ENCODE peak calls at places on chromosome 15, in ten cellular contexts. G is progenitor cell of endocrine pancreas, W is T1000, H is DMS153, Q is Caco-2, S is RPMI8226, A is hippocampal formation, I is SK-MEL-5, V is astrocyte of the hippocampus, Z is NCI-H2107. U is an unnamed sample.

GRCh38 chr15:67820992-67821783 is 4.1 kb upstream of the SKOR1 start:
- DNase-seq in V (peak), G (peak), S (peak), A (no peak), Q (peak), I (no peak), W (peak), H (no peak), Z (no peak), U (peak)

GRCh38 chr15:26720546-26720945 is 52.3 kb downstream of the GABRB3 start:
- DNase-seq in Q (no peak), H (no peak), V (peak), G (no peak), W (no peak), S (no peak), Z (no peak), A (no peak), I (no peak), U (no peak)

GRCh38 chr15:62462721-62463120 is 297.6 kb upstream of the C2CD4B start:
- DNase-seq in I (no peak), S (no peak), Z (no peak), G (no peak), W (no peak), Q (no peak), V (no peak), A (no peak), H (no peak), U (no peak)

GRCh38 chr15:99113547-99114271 is 8.8 kb downstream of the SYNM start:
- DNase-seq in G (no peak), S (no peak), W (no peak), V (no peak), Q (no peak), I (no peak), A (no peak), H (no peak), Z (no peak), U (peak)

GRCh38 chr15:52496776-52497470 is 31.8 kb downstream of the MYO5A start:
- DNase-seq in I (no peak), A (no peak), W (peak), V (peak), H (no peak), Q (no peak), Z (no peak), S (peak), G (no peak), U (no peak)

GRCh38 chr15:50134524-50135024 is 15.5 kb upstream of the ATP8B4 start:
- DNase-seq in G (no peak), Z (no peak), I (peak), W (no peak), A (peak), V (peak), Q (no peak), H (no peak), S (no peak), U (no peak)

GRCh38 chr15:60003243-60004018 is 680 bp upstream of the FOXB1 start:
- DNase-seq in Z (no peak), I (no peak), A (no peak), S (no peak), Q (no peak), G (no peak), H (no peak), W (no peak), V (no peak), U (no peak)

GRCh38 chr15:92166751-92167412 is 226.8 kb upstream of the ST8SIA2 start:
- DNase-seq in G (no peak), H (no peak), W (no peak), V (no peak), S (no peak), I (no peak), Q (no peak), A (no peak), Z (no peak), U (no peak)

GRCh38 chr15:55897560-55898336 is 95.7 kb downstream of the NEDD4 start:
- DNase-seq in A (peak), I (peak), Z (no peak), V (peak), G (peak), W (peak), S (peak), H (no peak), Q (peak), U (peak)

GRCh38 chr15:82613764-82614163 is 33.4 kb downstream of the CPEB1 start:
- DNase-seq in W (no peak), G (no peak), H (no peak), Q (no peak), I (no peak), V (no peak), S (no peak), A (no peak), Z (no peak), U (no peak)

GRCh38 chr15:50764331-50765201 is 940 bp downstream of the SPPL2A start:
- DNase-seq in W (no peak), S (peak), I (no peak), Q (no peak), G (no peak), A (peak), V (peak), Z (no peak), H (no peak), U (no peak)

GRCh38 chr15:70045045-70045444 is 52.7 kb downstream of the TLE3 start:
- DNase-seq in I (no peak), Q (peak), S (no peak), H (no peak), W (peak), Z (no peak), G (no peak), A (no peak), V (no peak), U (no peak)

GRCh38 chr15:63296195-63296594 is 18.8 kb downstream of the APH1B start:
- DNase-seq in Q (no peak), H (peak), Z (no peak), I (no peak), A (no peak), G (no peak), S (no peak), W (no peak), V (no peak), U (no peak)

GRCh38 chr15:37078000-37078399 is 22.3 kb downstream of the MEIS2 start:
- DNase-seq in W (no peak), G (no peak), A (no peak), I (no peak), Z (no peak), V (peak), H (no peak), S (no peak), Q (no peak), U (no peak)

GRCh38 chr15:65981837-65982696 is 112.8 kb downstream of the RAB11A start:
- DNase-seq in I (no peak), G (peak), Q (peak), A (no peak), S (peak), Z (no peak), V (peak), H (peak), W (no peak), U (peak)

GRCh38 chr15:28084547-28084946 is 14.6 kb downstream of the OCA2 start:
- DNase-seq in A (no peak), Z (no peak), S (no peak), V (peak), H (no peak), W (no peak), Q (no peak), I (no peak), G (no peak), U (no peak)

GRCh38 chr15:66738116-66738515 is 36.1 kb downstream of the SMAD6 start:
- DNase-seq in A (no peak), S (no peak), G (no peak), W (no peak), Q (no peak), I (no peak), H (no peak), V (no peak), Z (no peak), U (no peak)

GRCh38 chr15:52124270-52124878 is 11.8 kb upstream of the BCL2L10 start:
- DNase-seq in W (no peak), A (no peak), S (no peak), V (no peak), Z (no peak), H (no peak), Q (no peak), I (no peak), G (no peak), U (peak)

GRCh38 chr15:62068787-62069170 is 2.0 kb downstream of the C2CD4A start:
- DNase-seq in S (no peak), W (no peak), I (no peak), A (no peak), H (no peak), Z (no peak), V (no peak), Q (no peak), G (no peak), U (no peak)

GRCh38 chr15:52439470-52439869 is 89.2 kb downstream of the MYO5A start:
- DNase-seq in A (no peak), G (no peak), H (no peak), V (no peak), I (no peak), S (no peak), Z (no peak), Q (no peak), W (no peak), U (no peak)

GRCh38 chr15:75727851-75728715 is 15.4 kb upstream of the CSPG4 start:
- DNase-seq in W (peak), I (peak), G (no peak), V (peak), A (peak), H (no peak), Z (no peak), S (peak), Q (no peak), U (peak)

GRCh38 chr15:60555291-60555690 is 76.3 kb upstream of the ICE2 start:
- DNase-seq in I (no peak), G (no peak), A (no peak), V (no peak), H (peak), Q (no peak), S (no peak), Z (peak), W (no peak), U (no peak)

GRCh38 chr15:62495670-62496328 is 330.7 kb upstream of the C2CD4B start:
- DNase-seq in A (no peak), H (no peak), G (no peak), Q (no peak), V (peak), S (no peak), I (no peak), Z (no peak), W (no peak), U (no peak)

GRCh38 chr15:92599394-92599970 is 56.1 kb downstream of the FAM174B start:
- DNase-seq in Z (no peak), I (no peak), H (no peak), Q (no peak), A (no peak), S (no peak), V (peak), G (no peak), W (no peak), U (no peak)

GRCh38 chr15:98903377-98904018 is 104.1 kb downstream of the PGPEP1L start:
- DNase-seq in G (no peak), H (no peak), V (peak), A (no peak), I (peak), S (no peak), Q (no peak), W (no peak), Z (no peak), U (no peak)

GRCh38 chr15:34239151-34239761 is 14.4 kb downstream of the EMC4 start:
- DNase-seq in I (no peak), S (no peak), Q (no peak), H (no peak), W (no peak), Z (no peak), V (peak), G (no peak), A (no peak), U (peak)

GRCh38 chr15:89043031-89044002 is 44.9 kb upstream of the ABHD2 start:
- DNase-seq in S (no peak), H (no peak), Z (no peak), Q (no peak), W (no peak), G (no peak), I (no peak), V (no peak), A (no peak), U (no peak)